ENCODE peak calls at places on chromosomes 4 and X, in nine cellular contexts. M is WTC11, K is HCT116, T is NB4, F is A549, Q is K562, Y is endothelial cell of umbilical vein, H is SK-N-SH, I is HepG2. Z is an unnamed sample.

GRCh38 chr4:98626350-98626749 is 32.1 kb downstream of the TSPAN5 start:
- DNase-seq in Y (peak), Q (no peak), H (no peak), I (no peak), M (peak), F (peak), K (peak), T (no peak), Z (peak)

GRCh38 chrX:32745323-32745722 is 466.0 kb downstream of the DMD start:
- DNase-seq in I (no peak), H (no peak), T (no peak), Q (no peak), F (no peak), K (no peak), M (no peak), Y (peak), Z (no peak)

GRCh38 chr4:35106091-35106734 is 1138.1 kb downstream of the ARAP2 start:
- DNase-seq in M (no peak), I (no peak), H (no peak), T (no peak), Q (no peak), Y (no peak), K (no peak), F (no peak), Z (no peak)

GRCh38 chrX:19888419-19888879 is 1.0 kb upstream of the SH3KBP1 start:
- DNase-seq in Y (peak), I (peak), T (peak), M (no peak), F (peak), K (peak), Q (peak), H (peak), Z (no peak)

GRCh38 chrX:40097492-40098263 is at the start of gene BCOR:
- DNase-seq in F (peak), Q (peak), M (peak), H (peak), I (no peak), Y (peak), K (no peak), T (peak), Z (no peak)

GRCh38 chr4:77959566-77960338 is 97.1 kb downstream of the MRPL1 start:
- DNase-seq in I (peak), F (peak), Y (peak), H (peak), T (peak), M (no peak), K (peak), Q (peak), Z (no peak)

GRCh38 chr4:109915385-109916002 is 2.8 kb downstream of the EGF start:
- DNase-seq in T (no peak), M (no peak), H (no peak), F (no peak), Y (no peak), K (no peak), Q (no peak), I (no peak), Z (no peak)

GRCh38 chr4:89069481-89069880 is 12.5 kb upstream of the FAM13A start:
- DNase-seq in T (no peak), I (no peak), Q (no peak), Y (no peak), K (no peak), F (no peak), H (no peak), M (no peak), Z (no peak)

GRCh38 chr4:95556460-95556859 is 7.7 kb upstream of the UNC5C start:
- DNase-seq in I (no peak), Y (no peak), M (no peak), T (peak), K (peak), F (no peak), Q (no peak), H (no peak), Z (no peak)

GRCh38 chrX:71998836-71999509 is 88.3 kb downstream of the NHSL2 start:
- DNase-seq in M (no peak), I (peak), Q (peak), K (peak), H (peak), F (peak), Y (peak), T (peak), Z (no peak)

GRCh38 chrX:40146471-40147398 is 49.0 kb upstream of the BCOR start:
- DNase-seq in T (peak), Q (no peak), K (no peak), I (no peak), Y (no peak), M (peak), H (peak), F (no peak), Z (no peak)

GRCh38 chr4:94472056-94472826 is 20.5 kb downstream of the PDLIM5 start:
- DNase-seq in I (peak), Y (peak), T (no peak), Q (no peak), K (no peak), F (no peak), H (no peak), M (no peak), Z (no peak)

GRCh38 chrX:66635360-66635759 is 3.5 kb downstream of the EDA2R start:
- DNase-seq in H (no peak), Q (no peak), Y (peak), F (no peak), K (no peak), M (no peak), T (no peak), I (no peak), Z (no peak)

GRCh38 chr4:152572417-152573086 is 36.7 kb upstream of the FBXW7 start:
- DNase-seq in T (peak), H (no peak), Y (peak), Q (peak), F (no peak), I (no peak), M (no peak), K (no peak), Z (no peak)

GRCh38 chr4:168124008-168124641 is 31.8 kb downstream of the ANXA10 start:
- DNase-seq in M (no peak), F (no peak), Y (peak), K (no peak), H (no peak), Q (no peak), T (no peak), I (no peak), Z (no peak)

GRCh38 chr4:150237110-150237852 is 159.0 kb downstream of the DCLK2 start:
- DNase-seq in H (no peak), K (peak), Y (peak), I (no peak), F (peak), Q (no peak), T (no peak), M (no peak), Z (no peak)

GRCh38 chrX:54087661-54088060 is 43.4 kb upstream of the PHF8 start:
- DNase-seq in K (no peak), Y (no peak), T (no peak), F (no peak), I (no peak), Q (no peak), H (no peak), M (no peak), Z (no peak)

GRCh38 chrX:131789664-131790063 is 233.4 kb upstream of the STK26 start:
- DNase-seq in Y (no peak), H (no peak), I (no peak), M (no peak), F (no peak), K (no peak), Q (no peak), T (no peak), Z (no peak)

GRCh38 chrX:108285918-108286317 is 152.3 kb downstream of the COL4A6 start:
- DNase-seq in Q (no peak), F (no peak), M (no peak), Y (no peak), T (no peak), K (no peak), I (no peak), H (no peak), Z (no peak)

GRCh38 chr4:20395160-20395773 is 143.6 kb downstream of the SLIT2 start:
- DNase-seq in F (peak), K (peak), I (peak), M (peak), T (peak), Q (peak), Y (peak), H (no peak), Z (peak)

GRCh38 chr4:87375719-87376291 is 15.2 kb downstream of the HSD17B11 start:
- DNase-seq in K (peak), H (peak), M (no peak), Q (peak), F (no peak), Y (peak), T (peak), I (peak), Z (no peak)

GRCh38 chr4:152983221-152983620 is 47.1 kb downstream of the FHDC1 start:
- DNase-seq in Q (peak), I (no peak), Y (no peak), H (no peak), K (no peak), F (no peak), M (peak), T (no peak), Z (no peak)

GRCh38 chrX:132330156-132330729 is 111.0 kb upstream of the RAP2C start:
- DNase-seq in K (no peak), F (no peak), Q (no peak), T (no peak), Y (no peak), H (no peak), M (no peak), I (peak), Z (no peak)

GRCh38 chr4:2091990-2092652 is 33.0 kb downstream of the NAT8L start:
- DNase-seq in M (no peak), F (no peak), H (no peak), Y (no peak), I (no peak), T (no peak), K (no peak), Q (no peak), Z (peak)
- TF ChIP-seq MAX in M (no peak), F (no peak), H (no peak), Y (no peak), I (no peak), T (no peak), K (no peak), Q (no peak), Z (no peak)

DNA sequence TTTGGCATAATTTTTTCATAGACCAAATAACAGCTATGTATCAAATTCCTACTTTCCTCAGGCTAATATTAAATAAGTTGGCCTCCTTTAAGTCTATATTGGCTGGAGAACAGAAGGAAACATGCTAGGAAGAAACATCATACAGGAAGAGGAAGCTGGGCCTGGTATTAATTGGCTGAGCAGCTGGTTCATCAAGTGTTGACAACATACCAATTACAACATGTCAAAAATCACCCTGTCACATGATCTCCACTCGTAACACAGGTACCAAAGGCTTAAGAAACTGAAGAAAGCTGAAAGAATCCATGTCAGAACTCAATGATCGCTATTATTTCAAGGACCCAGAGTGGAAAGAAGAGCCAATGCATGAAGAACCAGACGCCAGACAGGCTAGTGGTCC is 10.5 kb downstream of the WDFY3 start:
- DNase-seq in Y (no peak), M (no peak), K (no peak), F (no peak), H (no peak), T (peak), I (no peak), Q (no peak), Z (no peak)
- TF ChIP-seq MAX in Y (no peak), M (no peak), K (no peak), F (no peak), H (no peak), T (no peak), I (no peak), Q (no peak), Z (no peak)

GRCh38 chr4:64402684-64403083 is 6.6 kb downstream of the TECRL start:
- DNase-seq in T (no peak), Q (no peak), F (no peak), H (no peak), Y (no peak), I (no peak), K (no peak), M (no peak), Z (no peak)

GRCh38 chr4:64394469-64394868 is 14.8 kb downstream of the TECRL start:
- DNase-seq in K (no peak), F (no peak), I (no peak), Y (no peak), T (no peak), M (no peak), Q (no peak), H (no peak), Z (no peak)

DNA sequence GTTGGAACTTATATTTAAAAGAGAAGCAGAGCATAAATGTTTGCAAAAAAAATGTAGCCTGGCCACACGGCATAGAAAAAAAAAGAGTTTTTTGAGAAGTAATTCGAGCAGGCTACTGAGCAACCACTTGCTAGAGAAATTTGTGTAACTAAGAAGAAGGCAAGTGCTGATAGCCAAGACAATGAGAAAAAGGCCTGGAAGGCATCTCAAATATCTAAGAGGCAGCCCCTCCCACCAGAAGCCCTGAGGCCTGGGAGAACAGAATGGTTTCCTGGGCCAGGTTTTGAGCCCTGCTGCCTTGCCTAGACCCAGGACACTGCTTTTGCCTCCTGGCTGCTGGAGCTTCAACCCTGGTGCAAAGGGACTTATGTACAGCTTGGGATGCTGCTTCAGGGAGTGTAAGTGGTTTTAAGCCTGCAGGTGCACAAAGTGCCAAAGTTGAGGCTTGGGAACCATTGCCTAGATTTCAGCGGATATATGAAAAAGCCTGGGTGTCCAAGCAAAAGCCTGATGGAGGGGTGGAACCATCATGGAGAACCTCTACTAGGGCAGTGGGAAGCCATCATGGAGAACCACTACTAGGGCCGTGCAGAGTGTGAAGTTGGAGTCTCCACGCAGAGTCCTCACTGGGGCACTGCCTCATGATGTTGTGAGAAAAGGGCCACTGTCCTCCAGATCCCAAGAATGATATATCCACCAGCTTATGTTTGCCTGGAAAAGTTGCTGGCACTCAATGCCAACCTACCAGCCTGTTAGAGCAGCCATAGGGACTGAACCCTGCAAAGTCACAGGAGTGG is 9.7 kb downstream of the TECRL start:
- DNase-seq in H (no peak), F (no peak), T (no peak), M (peak), I (no peak), Q (no peak), K (no peak), Y (no peak), Z (peak)
- TF ChIP-seq MAX in H (no peak), F (no peak), T (no peak), M (no peak), I (no peak), Q (no peak), K (no peak), Y (no peak), Z (no peak)

GRCh38 chr4:82528074-82528473 is 33.7 kb downstream of the TMEM150C start:
- DNase-seq in I (no peak), H (no peak), F (no peak), Q (no peak), K (no peak), M (no peak), T (no peak), Y (no peak), Z (no peak)
- TF ChIP-seq MAX in I (no peak), H (no peak), F (no peak), Q (no peak), K (no peak), M (no peak), T (no peak), Y (no peak), Z (no peak)

GRCh38 chr4:159487284-159487747 is 384.4 kb downstream of the RAPGEF2 start:
- DNase-seq in Q (peak), Y (peak), F (peak), H (peak), M (peak), K (peak), I (peak), T (peak), Z (peak)
- TF ChIP-seq MAX in Q (no peak), Y (no peak), F (no peak), H (no peak), M (no peak), K (peak), I (no peak), T (no peak), Z (no peak)